ENCODE peak calls at places on chromosome 21, in four cellular contexts. One of them, this sample, is unnamed.

GRCh38 chr21:26550357-26550756 is 22.7 kb downstream of the CYYR1 start:
- DNase-seq in astrocyte of the spinal cord: peak
- DNase-seq in mammary epithelial cell: no peak
- DNase-seq in neural crest cell: no peak
- DNase-seq in this sample: no peak

GRCh38 chr21:41142051-41142795 is 25.7 kb upstream of the BACE2 start:
- DNase-seq in astrocyte of the spinal cord: peak
- DNase-seq in neural crest cell: no peak
- DNase-seq in mammary epithelial cell: peak
- DNase-seq in this sample: no peak

GRCh38 chr21:34844033-34844923 is 175.5 kb downstream of the CLIC6 start:
- DNase-seq in astrocyte of the spinal cord: peak
- DNase-seq in mammary epithelial cell: peak
- DNase-seq in neural crest cell: no peak
- DNase-seq in this sample: no peak

GRCh38 chr21:33265664-33266049 is 510 bp upstream of the IL10RB start:
- DNase-seq in astrocyte of the spinal cord: no peak
- DNase-seq in mammary epithelial cell: peak
- DNase-seq in neural crest cell: no peak
- DNase-seq in this sample: peak

GRCh38 chr21:39669485-39669884 is 56.7 kb downstream of the B3GALT5 start:
- DNase-seq in astrocyte of the spinal cord: no peak
- DNase-seq in mammary epithelial cell: no peak
- DNase-seq in neural crest cell: no peak
- DNase-seq in this sample: no peak

GRCh38 chr21:38467369-38467768 is 30.9 kb downstream of the ERG start:
- DNase-seq in neural crest cell: no peak
- DNase-seq in mammary epithelial cell: no peak
- DNase-seq in astrocyte of the spinal cord: no peak
- DNase-seq in this sample: no peak

GRCh38 chr21:16496594-16496993 is 766.8 kb downstream of the USP25 start:
- DNase-seq in mammary epithelial cell: no peak
- DNase-seq in neural crest cell: no peak
- DNase-seq in astrocyte of the spinal cord: no peak
- DNase-seq in this sample: no peak

GRCh38 chr21:46060596-46061061 is 37.3 kb upstream of the COL6A2 start:
- DNase-seq in neural crest cell: no peak
- DNase-seq in astrocyte of the spinal cord: peak
- DNase-seq in mammary epithelial cell: peak
- DNase-seq in this sample: no peak

GRCh38 chr21:26177187-26177586 is 6.6 kb upstream of the APP start:
- DNase-seq in neural crest cell: no peak
- DNase-seq in astrocyte of the spinal cord: peak
- DNase-seq in mammary epithelial cell: peak
- DNase-seq in this sample: no peak

GRCh38 chr21:45637883-45638282 is 5.6 kb upstream of the PCBP3 start:
- DNase-seq in astrocyte of the spinal cord: no peak
- DNase-seq in mammary epithelial cell: no peak
- DNase-seq in neural crest cell: no peak
- DNase-seq in this sample: no peak

GRCh38 chr21:21921410-21922232 is 923.4 kb downstream of the NCAM2 start:
- DNase-seq in astrocyte of the spinal cord: peak
- DNase-seq in mammary epithelial cell: no peak
- DNase-seq in neural crest cell: no peak
- DNase-seq in this sample: no peak

GRCh38 chr21:34227386-34227852 is 136.4 kb upstream of the KCNE2 start:
- DNase-seq in mammary epithelial cell: no peak
- DNase-seq in astrocyte of the spinal cord: peak
- DNase-seq in neural crest cell: no peak
- DNase-seq in this sample: no peak

GRCh38 chr21:43718872-43719747 is at the start of gene PDXK:
- DNase-seq in astrocyte of the spinal cord: peak
- DNase-seq in neural crest cell: peak
- DNase-seq in mammary epithelial cell: peak
- DNase-seq in this sample: peak
- TF ChIP-seq CTCF in astrocyte of the spinal cord: no peak
- TF ChIP-seq CTCF in neural crest cell: no peak
- TF ChIP-seq CTCF in mammary epithelial cell: peak
- TF ChIP-seq CTCF in this sample: no peak

DNA sequence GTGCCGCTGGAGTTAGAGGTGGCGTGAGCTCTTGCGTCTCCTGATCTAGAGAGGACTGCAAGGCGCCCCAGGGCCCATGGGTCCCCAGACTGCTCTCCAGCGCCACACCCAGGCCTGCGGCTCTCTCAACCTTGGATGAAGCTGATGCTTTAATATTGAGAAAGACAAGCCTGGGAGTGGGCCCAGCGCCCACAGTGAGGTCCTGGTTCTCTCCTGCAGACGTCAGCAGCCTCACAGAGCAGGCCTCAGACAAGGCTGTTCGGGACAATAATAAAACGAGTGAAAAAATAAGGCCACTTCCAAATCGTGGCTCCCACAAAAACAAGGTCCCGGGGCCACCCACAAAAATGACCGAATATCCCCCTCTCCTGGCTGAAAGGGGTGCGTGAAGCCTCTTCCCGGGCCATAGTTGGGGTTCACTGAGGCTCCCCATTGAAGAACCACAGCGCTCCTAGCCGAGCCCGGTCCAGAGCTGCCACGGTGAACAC is 6.0 kb upstream of the DNMT3L start:
- DNase-seq in astrocyte of the spinal cord: no peak
- DNase-seq in mammary epithelial cell: no peak
- DNase-seq in neural crest cell: no peak
- DNase-seq in this sample: no peak
- TF ChIP-seq CTCF in astrocyte of the spinal cord: no peak
- TF ChIP-seq CTCF in mammary epithelial cell: peak
- TF ChIP-seq CTCF in neural crest cell: no peak
- TF ChIP-seq CTCF in this sample: no peak

DNA sequence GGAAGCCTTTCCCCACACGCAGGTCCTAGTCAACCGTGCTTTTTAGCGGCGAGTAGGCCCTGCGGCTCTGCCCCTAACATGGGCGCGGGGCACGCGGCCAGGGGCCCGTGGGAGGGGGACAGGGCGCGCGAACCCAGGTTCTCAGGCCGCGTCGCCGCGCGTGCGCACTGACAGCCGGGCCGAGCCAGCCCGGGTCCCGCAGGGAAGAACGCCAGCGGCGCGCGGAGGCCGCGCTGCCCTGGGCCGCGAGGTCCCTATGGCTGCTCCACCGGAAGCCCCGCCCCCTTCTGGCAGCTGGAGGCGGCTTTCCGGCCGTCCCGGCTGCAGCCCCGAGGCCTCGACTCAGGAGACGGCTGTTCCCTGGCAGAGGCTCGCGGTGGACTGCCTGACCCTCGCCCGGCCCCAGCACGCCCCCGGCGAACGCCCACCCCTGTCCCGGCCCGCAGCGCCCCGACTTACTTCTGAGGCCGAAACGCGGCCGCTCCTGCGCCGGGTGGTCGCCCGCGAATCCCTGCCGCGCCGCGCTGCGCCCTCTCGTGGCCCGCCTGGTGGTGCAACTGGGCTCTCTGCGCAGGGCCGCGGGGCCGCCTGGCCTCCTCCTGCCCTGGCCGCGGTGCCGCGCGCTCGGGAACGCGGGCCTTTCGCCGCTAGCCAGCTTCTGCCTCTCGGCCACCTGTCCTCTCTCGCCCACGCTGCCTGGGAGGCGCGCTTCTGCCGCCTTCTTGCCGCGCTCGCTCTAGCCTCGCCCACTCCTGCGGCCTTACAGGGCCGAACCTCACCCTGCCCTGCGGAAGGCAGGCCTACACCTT is 16.6 kb upstream of the RIPPLY3 start:
- DNase-seq in astrocyte of the spinal cord: peak
- DNase-seq in mammary epithelial cell: peak
- DNase-seq in neural crest cell: peak
- DNase-seq in this sample: peak
- TF ChIP-seq CTCF in astrocyte of the spinal cord: peak
- TF ChIP-seq CTCF in mammary epithelial cell: peak
- TF ChIP-seq CTCF in neural crest cell: peak
- TF ChIP-seq CTCF in this sample: peak

GRCh38 chr21:15414057-15414456 is 315.7 kb upstream of the USP25 start:
- DNase-seq in mammary epithelial cell: no peak
- DNase-seq in astrocyte of the spinal cord: no peak
- DNase-seq in neural crest cell: no peak
- DNase-seq in this sample: no peak
- TF ChIP-seq CTCF in mammary epithelial cell: no peak
- TF ChIP-seq CTCF in astrocyte of the spinal cord: no peak
- TF ChIP-seq CTCF in neural crest cell: no peak
- TF ChIP-seq CTCF in this sample: no peak